ENCODE peak calls at places on chromosomes 2 and 18, in five cellular contexts. I is iPS DF 6.9; E is naive thymus-derived CD4-positive, alpha-beta T cell; F is choroid plexus epithelial cell; K is psoas muscle. Z is an unnamed sample.

GRCh38 chr2:74181739-74182138 is 3.1 kb upstream of the MOB1A start:
- DNase-seq in I (no peak), E (no peak), K (no peak), F (no peak), Z (no peak)

GRCh38 chr2:12379143-12379542 is 337.6 kb upstream of the TRIB2 start:
- DNase-seq in K (no peak), F (no peak), I (no peak), E (no peak), Z (no peak)

GRCh38 chr2:158761626-158762025 is 33.5 kb upstream of the DAPL1 start:
- DNase-seq in I (no peak), K (no peak), F (peak), E (no peak), Z (no peak)

GRCh38 chr2:185219981-185220380 is 518.6 kb upstream of the FSIP2 start:
- DNase-seq in K (no peak), F (peak), E (no peak), I (no peak), Z (no peak)

GRCh38 chr2:23124214-23124735 is 260.7 kb upstream of the KLHL29 start:
- DNase-seq in K (no peak), I (no peak), F (no peak), E (no peak), Z (no peak)

GRCh38 chr2:142866426-142866825 is 11.0 kb upstream of the KYNU start:
- DNase-seq in I (no peak), K (no peak), F (no peak), E (no peak), Z (no peak)

GRCh38 chr2:121830809-121831208 is 75.4 kb downstream of the TSN start:
- DNase-seq in K (no peak), E (no peak), F (no peak), I (no peak), Z (no peak)

GRCh38 chr2:188974184-188974583 is at the start of gene COL3A1:
- DNase-seq in E (no peak), K (peak), F (peak), I (no peak), Z (no peak)

GRCh38 chr2:8424997-8425900 is 256.6 kb upstream of the ID2 start:
- DNase-seq in K (no peak), F (no peak), I (no peak), E (no peak), Z (no peak)

GRCh38 chr18:11136241-11136640 is 13.1 kb downstream of the PIEZO2 start:
- DNase-seq in I (no peak), E (no peak), K (no peak), F (peak), Z (no peak)

GRCh38 chr2:240921319-240922233 is 15.4 kb downstream of the CROCC2 start:
- DNase-seq in K (peak), F (peak), I (no peak), E (peak), Z (no peak)

GRCh38 chr2:40128796-40129195 is 323.1 kb downstream of the SLC8A1 start:
- DNase-seq in E (no peak), F (no peak), K (no peak), I (no peak), Z (no peak)

GRCh38 chr2:204753841-204754240 is 208.6 kb downstream of the PARD3B start:
- DNase-seq in K (no peak), F (peak), E (no peak), I (no peak), Z (no peak)

GRCh38 chr2:204863351-204863750 is 318.1 kb downstream of the PARD3B start:
- DNase-seq in F (no peak), K (no peak), E (no peak), I (no peak), Z (no peak)

GRCh38 chr2:45612741-45613140 is 1.7 kb upstream of the SRBD1 start:
- DNase-seq in F (peak), K (no peak), E (no peak), I (no peak), Z (no peak)

GRCh38 chr2:86787701-86788100 is 3.0 kb downstream of the CD8A start:
- DNase-seq in F (no peak), I (no peak), E (no peak), K (no peak), Z (peak)

GRCh38 chr2:74919827-74920226 is 38.6 kb upstream of the POLE4 start:
- DNase-seq in I (peak), E (peak), K (peak), F (peak), Z (peak)

GRCh38 chr2:85437488-85438290 is 19.2 kb downstream of the SH2D6 start:
- DNase-seq in K (peak), I (no peak), F (peak), E (peak), Z (peak)

GRCh38 chr18:63844254-63844653 is 43.3 kb upstream of the SERPINB2 start:
- DNase-seq in K (no peak), I (peak), F (peak), E (no peak), Z (no peak)

DNA sequence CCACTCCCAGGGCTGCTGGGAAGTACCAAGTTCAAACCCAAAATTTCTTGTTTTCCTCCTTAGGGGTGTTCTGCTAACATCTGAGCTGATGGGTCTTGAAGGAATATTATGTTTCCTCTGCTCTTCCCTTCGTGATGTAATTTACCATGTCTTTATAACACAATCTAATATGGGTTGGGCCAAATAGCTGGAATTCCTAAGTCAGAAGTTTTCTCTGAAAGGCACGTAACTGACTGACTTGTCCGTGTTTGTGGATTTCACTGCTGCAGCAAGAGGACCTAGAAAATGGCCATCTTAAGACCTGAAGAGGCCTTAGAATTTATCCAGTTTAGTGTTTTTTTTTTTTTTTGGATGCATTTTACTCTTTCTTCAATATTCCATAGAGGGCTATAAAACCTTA is 256.7 kb downstream of the DCDC2C start:
- DNase-seq in F (peak), E (no peak), K (no peak), I (no peak), Z (no peak)
- H3K4me3 ChIP-seq in F (no peak), E (no peak), K (no peak), I (no peak), Z (no peak)

GRCh38 chr2:38037757-38038615 is 38.0 kb downstream of the CYP1B1 start:
- DNase-seq in K (peak), F (peak), E (no peak), I (peak), Z (no peak)
- H3K4me3 ChIP-seq in K (peak), F (peak), E (no peak), I (peak), Z (no peak)

DNA sequence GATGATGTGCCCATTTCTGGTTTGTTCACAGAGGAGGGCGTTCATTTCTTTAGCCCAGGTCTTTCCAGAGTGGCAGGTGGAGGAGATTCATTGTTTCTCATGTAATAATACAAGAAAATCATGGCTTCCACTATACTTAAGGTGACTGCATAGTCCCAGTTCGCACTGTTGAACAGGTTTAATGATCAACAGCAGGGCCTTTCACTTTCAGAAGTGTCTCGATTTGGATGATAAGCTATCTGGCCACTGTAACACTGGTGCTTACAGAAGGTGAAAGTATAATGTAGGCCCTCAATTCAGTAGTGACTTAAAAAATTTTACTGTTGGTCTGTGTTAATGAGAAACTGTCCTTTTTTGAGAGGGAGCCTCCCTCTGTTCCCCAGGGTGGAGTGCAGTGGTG is 1.4 kb downstream of the RMC1 start:
- DNase-seq in K (no peak), E (no peak), I (no peak), F (no peak), Z (no peak)
- H3K4me3 ChIP-seq in K (peak), E (peak), I (no peak), F (no peak), Z (peak)

GRCh38 chr2:233352141-233352842 is 2.0 kb upstream of the DGKD start:
- DNase-seq in I (no peak), E (no peak), K (no peak), F (no peak), Z (no peak)

GRCh38 chr2:233351423-233351822 is 2.9 kb upstream of the DGKD start:
- DNase-seq in F (no peak), K (no peak), I (no peak), E (no peak), Z (no peak)

GRCh38 chr2:233353769-233354499 is at the start of gene DGKD:
- DNase-seq in I (no peak), K (peak), F (peak), E (peak), Z (peak)

GRCh38 chr2:233354500-233354924 is 218 bp downstream of the DGKD start:
- DNase-seq in F (no peak), K (no peak), I (no peak), E (no peak), Z (no peak)

DNA sequence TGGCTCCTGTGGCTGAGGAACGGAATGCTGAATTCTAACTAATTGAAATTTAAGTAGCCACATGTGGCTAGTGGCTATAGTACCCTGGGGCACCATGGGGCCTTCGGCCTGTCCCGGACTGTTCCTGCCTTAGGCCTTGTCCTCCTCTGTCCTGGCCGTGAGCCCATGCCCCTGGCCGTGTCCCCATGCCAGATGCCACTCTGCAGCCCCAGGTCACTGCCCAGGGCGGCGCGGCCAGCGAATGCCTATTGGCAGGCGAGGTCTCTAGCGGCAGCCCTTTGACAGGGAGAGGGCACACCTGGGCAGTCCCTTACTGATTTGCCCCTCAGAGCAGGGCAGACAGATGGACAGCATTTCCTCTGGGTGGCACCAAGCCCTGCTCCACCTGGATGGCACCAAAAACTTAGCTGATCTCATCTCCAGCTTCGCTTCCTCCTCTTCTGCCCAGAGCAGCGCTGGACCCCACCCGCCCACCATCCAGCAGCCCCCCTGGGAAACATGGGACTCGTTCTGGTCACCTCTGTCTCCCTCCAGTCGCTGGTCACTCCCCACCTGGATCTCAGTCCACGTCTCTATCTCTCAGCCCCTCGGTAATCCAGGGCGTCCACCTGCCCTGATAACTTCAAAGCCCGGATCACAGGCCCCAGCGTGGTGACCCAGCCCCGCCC is 1.1 kb upstream of the DGKD start:
- DNase-seq in K (peak), F (no peak), E (no peak), I (no peak), Z (no peak)
- H3K4me3 ChIP-seq in K (peak), F (peak), E (peak), I (no peak), Z (peak)

GRCh38 chr18:74456017-74456408 is 1.1 kb downstream of the DIPK1C start:
- DNase-seq in I (no peak), K (no peak), E (no peak), F (no peak), Z (no peak)

GRCh38 chr18:74455386-74455785 is 1.7 kb downstream of the DIPK1C start:
- DNase-seq in F (no peak), E (no peak), I (no peak), K (no peak), Z (no peak)

GRCh38 chr18:74457743-74458465 is 796 bp upstream of the DIPK1C start:
- DNase-seq in E (no peak), F (no peak), K (no peak), I (no peak), Z (no peak)

GRCh38 chr18:74457043-74457742 is at the start of gene DIPK1C:
- DNase-seq in F (no peak), K (no peak), E (no peak), I (no peak), Z (no peak)

DNA sequence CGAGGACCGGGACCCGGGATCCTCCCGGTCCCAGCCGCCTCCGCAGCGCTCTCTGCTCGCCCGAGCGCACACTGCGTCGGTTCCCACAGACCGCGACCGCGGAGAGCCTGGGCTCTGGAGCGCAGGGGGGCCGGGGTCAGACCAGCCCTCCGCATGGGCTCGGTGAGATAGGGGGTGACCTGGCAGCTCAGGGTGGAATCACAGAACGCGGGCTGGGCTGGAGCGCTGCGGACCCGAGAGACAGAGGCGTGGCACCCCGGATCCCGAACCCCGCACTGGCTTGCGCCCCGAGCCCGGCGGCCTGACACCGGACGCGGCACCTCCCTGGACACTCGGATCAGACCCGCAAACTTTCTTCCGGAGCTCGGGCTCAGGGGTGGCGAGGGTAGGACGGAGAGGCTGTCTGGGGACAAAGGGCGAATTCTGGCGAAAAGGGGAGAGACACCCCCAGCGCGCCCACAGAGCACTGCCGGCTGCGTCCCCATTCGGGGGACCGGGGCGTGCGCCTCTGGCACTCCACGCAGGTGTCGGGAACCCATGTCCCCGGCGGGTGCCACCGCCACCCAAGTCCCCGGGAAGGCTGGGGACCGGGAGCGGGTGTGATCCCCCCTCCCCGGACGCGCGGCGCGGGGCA is 582 bp downstream of the DIPK1C start:
- DNase-seq in I (no peak), E (no peak), F (no peak), K (no peak), Z (no peak)
- H3K4me3 ChIP-seq in I (peak), E (no peak), F (no peak), K (peak), Z (peak)

GRCh38 chr2:176508374-176508773 is 239.1 kb downstream of the MTX2 start:
- DNase-seq in K (no peak), E (no peak), F (no peak), I (no peak), Z (no peak)
- H3K4me3 ChIP-seq in K (no peak), E (no peak), F (no peak), I (no peak), Z (no peak)

GRCh38 chr2:58039170-58039611 is 7.4 kb upstream of the VRK2 start:
- DNase-seq in K (no peak), I (no peak), F (peak), E (no peak), Z (no peak)
- H3K4me3 ChIP-seq in K (no peak), I (no peak), F (no peak), E (no peak), Z (no peak)

DNA sequence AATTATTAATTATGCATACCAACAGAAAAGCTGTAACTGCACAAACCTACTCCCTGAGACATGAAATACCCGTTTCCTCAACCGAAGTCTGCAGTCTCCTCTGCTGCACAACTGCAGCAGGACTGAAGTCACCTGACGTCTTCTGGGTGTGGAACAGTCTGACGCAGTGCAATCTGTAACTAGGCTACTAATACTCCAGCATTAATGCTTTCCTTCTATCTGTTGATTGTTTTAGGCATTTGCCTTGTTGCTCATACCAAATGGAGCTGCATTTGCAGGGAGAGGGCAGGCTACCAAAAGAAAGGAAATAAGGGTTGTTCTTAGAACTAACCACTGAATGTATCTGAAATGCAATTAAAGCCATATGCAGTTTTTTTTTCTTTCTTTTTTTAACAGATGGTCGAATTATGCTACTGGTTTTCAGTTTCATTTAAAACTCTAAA is 40.1 kb downstream of the RTN4 start:
- DNase-seq in E (peak), K (peak), I (no peak), F (peak), Z (peak)
- H3K4me3 ChIP-seq in E (peak), K (peak), I (no peak), F (peak), Z (peak)

Z was measured in CD8-positive, alpha-beta T cell.